ENCODE peak calls at places on chromosome 9, in six cellular contexts. I is A549, C is K562, Y is endothelial cell of umbilical vein, K is HepG2, Q is GM12878. D is an unnamed sample.

GRCh38 chr9:34254966-34255825 is 73.9 kb downstream of the KIF24 start:
- DNase-seq in Q (no peak), I (no peak), K (no peak), Y (no peak), C (no peak), D (no peak)

GRCh38 chr9:69649566-69650260 is 22.5 kb downstream of the APBA1 start:
- DNase-seq in K (no peak), I (no peak), C (no peak), Y (no peak), Q (no peak), D (no peak)

GRCh38 chr9:95993342-95993741 is 117.9 kb downstream of the ERCC6L2 start:
- DNase-seq in I (no peak), K (no peak), C (no peak), Y (no peak), Q (no peak), D (no peak)

GRCh38 chr9:135213566-135213965 is 126.1 kb downstream of the OLFM1 start:
- DNase-seq in Y (no peak), K (no peak), I (no peak), C (no peak), Q (no peak), D (no peak)

GRCh38 chr9:134554011-134554749 is 87.4 kb upstream of the COL5A1 start:
- DNase-seq in C (no peak), I (no peak), K (no peak), Q (no peak), Y (no peak), D (no peak)

GRCh38 chr9:119307471-119307870 is 61.8 kb downstream of the BRINP1 start:
- DNase-seq in C (no peak), Q (no peak), K (no peak), I (no peak), Y (no peak), D (no peak)

GRCh38 chr9:69549310-69550202 is 122.6 kb downstream of the APBA1 start:
- DNase-seq in I (peak; percentile 49), Y (peak; percentile 67), Q (no peak), K (peak; percentile 45), C (peak; percentile 28), D (peak; percentile 41)

GRCh38 chr9:131739988-131740648 is at the start of gene RAPGEF1:
- DNase-seq in Y (no peak), C (peak; percentile 75), I (peak; percentile 40), Q (no peak), K (no peak), D (peak; percentile 66)

GRCh38 chr9:108272350-108272899 is 583.4 kb downstream of the ACTL7B start:
- DNase-seq in Q (no peak), I (peak; percentile 61), K (peak; percentile 16), C (peak; percentile 52), Y (peak; percentile 29), D (peak; percentile 53)

GRCh38 chr9:89442981-89443817 is 54.7 kb downstream of the SEMA4D start:
- DNase-seq in C (no peak), Q (no peak), K (no peak), Y (no peak), I (no peak), D (peak; percentile 95)

GRCh38 chr9:116099821-116100220 is 53.8 kb upstream of the PAPPA start:
- DNase-seq in I (no peak), Q (no peak), K (no peak), C (no peak), Y (no peak), D (no peak)

GRCh38 chr9:93898026-93898425 is 57.1 kb downstream of the BARX1 start:
- DNase-seq in K (no peak), I (no peak), C (no peak), Q (no peak), Y (no peak), D (no peak)

GRCh38 chr9:2231831-2232230 is 216.7 kb downstream of the SMARCA2 start:
- DNase-seq in K (no peak), Q (no peak), C (no peak), Y (no peak), I (no peak), D (no peak)

GRCh38 chr9:16282216-16282615 is 588.3 kb downstream of the BNC2 start:
- DNase-seq in Q (no peak), I (no peak), K (no peak), C (no peak), Y (no peak), D (no peak)
- TF ChIP-seq MYC in Q (no peak), I (no peak), K (no peak), C (no peak), Y (no peak), D (no peak)

GRCh38 chr9:129175515-129175824 is 2.6 kb downstream of the IER5L start:
- DNase-seq in K (no peak), Y (no peak), C (no peak), I (no peak), Q (no peak), D (no peak)

GRCh38 chr9:129174102-129174723 is 3.8 kb downstream of the IER5L start:
- DNase-seq in I (peak; percentile 93), Q (no peak), Y (peak; percentile 81), C (peak; percentile 92), K (peak; percentile 68), D (peak; percentile 84)

GRCh38 chr9:129173296-129174101 is 4.6 kb downstream of the IER5L start:
- DNase-seq in Q (no peak), I (no peak), Y (no peak), C (no peak), K (no peak), D (no peak)

GRCh38 chr9:129175825-129176633 is 2.0 kb downstream of the IER5L start:
- DNase-seq in K (peak; percentile 89), Q (peak; percentile 49), I (peak; percentile 95), C (peak; percentile 93), Y (peak; percentile 84), D (peak; percentile 84)

DNA sequence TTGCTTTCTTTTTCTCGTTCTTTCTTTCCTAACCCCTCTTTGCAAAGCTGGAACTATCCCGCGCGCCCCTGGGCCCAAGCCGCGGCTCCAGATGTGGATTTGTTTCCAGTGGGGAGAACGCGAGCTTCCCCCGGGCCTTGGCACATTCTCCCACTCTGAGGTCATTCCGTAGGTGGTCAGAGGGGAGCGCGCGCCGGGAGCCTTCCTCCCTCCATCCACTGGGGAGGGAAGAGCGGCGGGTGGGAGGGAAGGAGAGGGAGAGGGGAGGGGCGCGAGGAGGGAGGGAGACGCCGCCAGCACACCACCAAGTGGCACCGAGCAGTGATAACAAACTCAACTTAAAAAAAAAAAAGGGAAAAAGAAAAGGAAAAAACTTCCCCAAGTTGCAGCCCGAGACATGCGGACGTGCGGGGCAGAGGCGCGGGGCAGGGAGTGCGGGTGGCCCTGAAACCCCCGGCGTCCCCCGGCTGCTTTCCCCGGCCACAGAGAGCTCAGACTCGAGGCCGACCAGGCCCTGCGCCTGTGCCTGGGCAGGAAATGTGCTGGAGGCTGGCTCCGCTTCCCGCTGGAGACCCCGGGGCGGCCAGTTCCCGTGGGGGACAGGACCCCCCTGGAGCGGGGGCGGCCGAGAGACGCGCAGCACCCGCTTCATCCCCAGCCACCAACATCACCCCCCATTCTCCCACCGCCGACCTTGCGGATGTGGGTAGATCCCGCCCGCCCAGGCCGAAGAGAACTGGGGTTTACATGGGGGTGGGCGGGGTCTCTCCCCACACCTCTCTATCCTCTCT is 3.1 kb downstream of the IER5L start:
- DNase-seq in Y (peak; percentile 81), C (peak; percentile 84), I (peak; percentile 92), Q (no peak), K (peak; percentile 57), D (peak; percentile 53)
- TF ChIP-seq POLR2A in Y (no peak), C (no peak), I (peak; percentile 65), Q (peak; percentile 1), K (no peak), D (no peak)

DNA sequence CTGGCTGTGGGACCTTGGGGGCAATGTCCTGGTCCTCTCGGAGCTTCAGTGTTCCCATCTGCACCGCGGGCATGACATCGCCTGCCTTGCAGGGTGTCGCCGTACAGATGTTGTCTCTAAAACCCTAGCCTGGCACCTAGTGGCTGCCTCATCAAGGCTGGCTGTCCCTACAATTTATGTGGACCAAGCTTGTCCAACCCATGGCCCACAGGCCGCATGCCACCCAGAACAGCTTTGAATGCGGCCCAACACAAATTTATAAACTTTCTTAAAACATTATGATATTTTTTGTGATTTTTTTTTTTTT is 18.3 kb upstream of the ASS1 start:
- DNase-seq in Q (no peak), Y (no peak), I (no peak), K (no peak), C (no peak), D (peak; percentile 43)
- TF ChIP-seq CTCF in Q (no peak), Y (no peak), I (no peak), K (no peak), C (no peak), D (no peak)

DNA sequence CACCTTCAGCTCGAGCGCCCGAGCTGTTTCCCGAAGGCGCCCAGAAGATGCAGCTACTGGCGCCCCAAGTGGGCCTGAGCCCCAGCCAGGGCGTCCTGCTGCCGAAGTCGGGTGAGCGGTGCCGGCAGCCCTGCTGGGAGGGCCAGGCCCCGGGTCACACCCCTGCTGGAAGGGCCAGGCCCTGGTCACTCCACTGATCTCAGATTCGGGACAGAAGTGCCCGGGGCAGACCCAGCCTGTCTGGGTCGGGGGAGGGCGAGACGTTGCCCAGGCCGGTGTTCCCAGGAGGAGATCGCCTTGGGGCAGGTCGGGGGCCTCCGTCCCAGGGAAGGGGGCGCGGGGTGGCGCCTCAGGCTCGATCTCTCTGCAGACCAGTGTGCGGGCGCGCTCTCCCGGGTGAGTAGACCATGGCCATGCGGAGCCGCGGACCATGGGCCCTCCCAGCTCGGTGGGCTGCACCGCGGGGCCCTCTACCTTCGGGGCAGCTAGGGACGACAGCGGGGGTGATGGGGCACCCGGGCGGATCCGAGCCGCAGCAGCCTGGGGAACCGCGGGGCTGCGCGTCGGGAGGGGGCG is 2.3 kb downstream of the LCNL1 start:
- DNase-seq in I (no peak), Y (no peak), Q (no peak), C (no peak), K (no peak), D (no peak)
- TF ChIP-seq MYC in I (no peak), Y (no peak), Q (no peak), C (no peak), K (no peak), D (no peak)

GRCh38 chr9:37466037-37466709 is 923 bp upstream of the ZBTB5 start:
- DNase-seq in Y (peak; percentile 67), Q (no peak), K (peak; percentile 25), I (peak; percentile 93), C (peak; percentile 90), D (no peak)
- TF ChIP-seq POLR2A in Y (no peak), Q (peak; percentile 72), K (peak; percentile 32), I (peak; percentile 76), C (peak; percentile 83), D (no peak)

GRCh38 chr9:106560540-106560939 is 302.4 kb upstream of the ZNF462 start:
- DNase-seq in I (no peak), K (no peak), Y (no peak), C (no peak), Q (no peak), D (peak; percentile 6)
- TF ChIP-seq CTCF in I (no peak), K (no peak), Y (no peak), C (no peak), Q (no peak), D (peak; percentile 36)

GRCh38 chr9:129988607-129989361 is 54.2 kb downstream of the FNBP1 start:
- DNase-seq in Y (no peak), K (no peak), I (no peak), C (no peak), Q (peak; percentile 99), D (no peak)
- TF ChIP-seq MYC in Y (no peak), K (no peak), I (no peak), C (no peak), Q (no peak), D (no peak)